ENCODE peak calls at places on chromosomes 6 and 20, in nine cellular contexts. R is aorta; K is skeletal muscle cell; Q is naive thymus-derived CD4-positive, alpha-beta T cell; Y is BJ; L is PC-3; S is pancreas; N is GM23248; G is ovary. M is an unnamed sample.

GRCh38 chr6:97656236-97656635 is 373.2 kb upstream of the MMS22L start:
- DNase-seq in R (no peak), K (no peak), Q (no peak), Y (no peak), L (no peak), S (no peak), N (no peak), G (no peak), M (no peak)

GRCh38 chr6:79671605-79672266 is 40.6 kb downstream of the SH3BGRL2 start:
- DNase-seq in R (no peak), K (no peak), Q (peak), Y (no peak), L (peak), S (peak), N (peak), G (peak), M (peak)

GRCh38 chr20:56750430-56750829 is 121.3 kb downstream of the TFAP2C start:
- DNase-seq in R (peak), K (no peak), Q (no peak), Y (no peak), L (no peak), S (no peak), N (no peak), G (no peak), M (no peak)

GRCh38 chr6:12291785-12292604 is 1.8 kb downstream of the EDN1 start:
- DNase-seq in R (no peak), K (no peak), Q (no peak), Y (no peak), L (peak), S (peak), N (peak), G (no peak), M (peak)

GRCh38 chr6:32192608-32193039 is at the start of gene GPSM3:
- DNase-seq in R (no peak), K (no peak), Q (peak), Y (no peak), L (no peak), S (peak), N (peak), G (no peak), M (peak)

GRCh38 chr6:65937982-65938381 is 231.0 kb upstream of the EYS start:
- DNase-seq in R (peak), K (peak), Q (no peak), Y (no peak), L (peak), S (no peak), N (no peak), G (peak), M (no peak)

GRCh38 chr6:28139860-28140500 is 1.7 kb upstream of the ZKSCAN8 start:
- DNase-seq in R (no peak), K (no peak), Q (no peak), Y (no peak), L (no peak), S (no peak), N (no peak), G (no peak), M (no peak)

GRCh38 chr6:149060985-149061760 is 256.3 kb upstream of the TAB2 start:
- DNase-seq in R (no peak), K (peak), Q (no peak), Y (no peak), L (peak), S (peak), N (no peak), G (no peak), M (no peak)

GRCh38 chr6:13526718-13527668 is 39.6 kb upstream of the GFOD1 start:
- DNase-seq in R (no peak), K (no peak), Q (peak), Y (no peak), L (no peak), S (no peak), N (peak), G (peak), M (peak)

GRCh38 chr6:156309017-156309416 is 468.2 kb upstream of the ARID1B start:
- DNase-seq in R (no peak), K (no peak), Q (no peak), Y (no peak), L (no peak), S (no peak), N (no peak), G (no peak), M (no peak)

GRCh38 chr20:36852187-36852586 is 23.8 kb upstream of the TLDC2 start:
- DNase-seq in R (peak), K (no peak), Q (no peak), Y (no peak), L (no peak), S (no peak), N (peak), G (no peak), M (no peak)

GRCh38 chr20:11436113-11436890 is 481.4 kb upstream of the BTBD3 start:
- DNase-seq in R (no peak), K (no peak), Q (no peak), Y (no peak), L (no peak), S (no peak), N (no peak), G (no peak), M (no peak)

GRCh38 chr6:20205722-20206154 is 6.5 kb downstream of the MBOAT1 start:
- DNase-seq in R (no peak), K (no peak), Q (no peak), Y (no peak), L (no peak), S (no peak), N (no peak), G (peak), M (no peak)

GRCh38 chr20:34647737-34648136 is 29.2 kb downstream of the PIGU start:
- DNase-seq in R (no peak), K (no peak), Q (no peak), Y (no peak), L (no peak), S (no peak), N (no peak), G (no peak), M (no peak)

GRCh38 chr6:122289721-122290501 is 109.5 kb upstream of the HSF2 start:
- DNase-seq in R (no peak), K (no peak), Q (no peak), Y (no peak), L (peak), S (no peak), N (peak), G (no peak), M (no peak)

GRCh38 chr6:168200571-168201134 is 118.9 kb downstream of the DACT2 start:
- DNase-seq in R (no peak), K (no peak), Q (no peak), Y (no peak), L (no peak), S (no peak), N (no peak), G (no peak), M (no peak)

GRCh38 chr6:133559926-133560325 is 318.8 kb downstream of the EYA4 start:
- DNase-seq in R (no peak), K (no peak), Q (no peak), Y (no peak), L (no peak), S (no peak), N (no peak), G (no peak), M (no peak)

GRCh38 chr6:36929152-36929551 is 25.4 kb upstream of the PI16 start:
- DNase-seq in R (peak), K (no peak), Q (no peak), Y (no peak), L (no peak), S (no peak), N (peak), G (no peak), M (no peak)

GRCh38 chr6:169177516-169178196 is 76.0 kb downstream of the THBS2 start:
- DNase-seq in R (no peak), K (no peak), Q (no peak), Y (no peak), L (no peak), S (no peak), N (peak), G (no peak), M (no peak)

GRCh38 chr20:15061955-15062354 is 724.5 kb upstream of the FLRT3 start:
- DNase-seq in R (no peak), K (no peak), Q (no peak), Y (no peak), L (peak), S (no peak), N (no peak), G (no peak), M (no peak)

GRCh38 chr20:40960101-40960500 is 68.5 kb upstream of the TOP1 start:
- DNase-seq in R (no peak), K (no peak), Q (no peak), Y (no peak), L (no peak), S (no peak), N (no peak), G (no peak), M (peak)

GRCh38 chr20:5402903-5403531 is 86.3 kb upstream of the PROKR2 start:
- DNase-seq in R (no peak), K (no peak), Q (no peak), Y (no peak), L (peak), S (no peak), N (peak), G (no peak), M (peak)

GRCh38 chr6:165664553-165665383 is 1.7 kb upstream of the PDE10A start:
- DNase-seq in R (no peak), K (no peak), Q (no peak), Y (no peak), L (no peak), S (no peak), N (no peak), G (no peak), M (no peak)

GRCh38 chr6:109854541-109855308 is 123.4 kb upstream of the GPR6 start:
- DNase-seq in R (no peak), K (no peak), Q (no peak), Y (no peak), L (no peak), S (no peak), N (no peak), G (no peak), M (no peak)

GRCh38 chr6:74519172-74519571 is 686.7 kb downstream of the COL12A1 start:
- DNase-seq in R (no peak), K (peak), Q (no peak), Y (peak), L (peak), S (no peak), N (peak), G (no peak), M (no peak)

GRCh38 chr20:37011147-37011546 is 59.6 kb upstream of the SAMHD1 start:
- DNase-seq in R (no peak), K (no peak), Q (no peak), Y (no peak), L (no peak), S (no peak), N (no peak), G (no peak), M (no peak)

GRCh38 chr6:158647501-158647900 is 2.4 kb upstream of the SYTL3 start:
- DNase-seq in R (no peak), K (no peak), Q (no peak), Y (no peak), L (no peak), S (no peak), N (no peak), G (no peak), M (peak)

GRCh38 chr6:56541736-56542366 is 100.8 kb downstream of the DST start:
- DNase-seq in R (no peak), K (no peak), Q (no peak), Y (no peak), L (no peak), S (no peak), N (no peak), G (no peak), M (no peak)

GRCh38 chr6:56539503-56540105 is 103.1 kb downstream of the DST start:
- DNase-seq in R (no peak), K (no peak), Q (no peak), Y (no peak), L (peak), S (no peak), N (no peak), G (no peak), M (no peak)

GRCh38 chr6:56542367-56543331 is 100.0 kb downstream of the DST start:
- DNase-seq in R (peak), K (peak), Q (peak), Y (peak), L (peak), S (peak), N (peak), G (peak), M (peak)

GRCh38 chr6:56540232-56540631 is 102.5 kb downstream of the DST start:
- DNase-seq in R (no peak), K (no peak), Q (no peak), Y (no peak), L (no peak), S (no peak), N (no peak), G (no peak), M (no peak)

DNA sequence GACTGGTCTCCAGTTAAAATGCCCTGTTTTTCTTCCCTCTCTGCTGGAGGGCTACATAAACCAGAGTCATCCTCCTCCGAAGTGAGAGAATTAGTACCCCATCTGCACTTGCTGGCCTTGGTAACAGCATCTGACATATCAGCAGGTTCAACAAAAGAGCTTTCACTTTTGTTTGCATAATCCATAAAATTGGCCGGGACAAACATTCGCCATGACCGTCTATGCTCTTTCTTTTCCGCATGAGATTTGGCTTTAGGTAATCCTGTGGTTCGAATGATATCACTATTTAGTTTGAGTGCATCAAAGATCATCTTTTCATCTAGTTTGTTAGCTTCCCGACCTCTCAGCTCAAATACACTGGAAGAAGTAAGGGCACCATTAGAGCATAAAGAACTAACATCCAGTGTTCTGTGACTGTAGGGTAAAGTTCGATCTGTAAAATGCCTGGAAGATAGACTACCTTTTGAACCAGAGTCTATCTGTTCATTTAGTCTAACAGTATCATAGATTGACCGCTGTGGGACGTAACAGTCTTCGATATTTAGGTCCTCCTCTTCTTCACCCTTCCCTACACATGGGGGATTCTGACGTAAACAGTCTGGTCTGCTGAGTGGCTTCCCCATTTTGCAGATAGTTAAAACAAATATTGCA is 101.6 kb downstream of the DST start:
- DNase-seq in R (no peak), K (no peak), Q (no peak), Y (no peak), L (peak), S (peak), N (peak), G (no peak), M (no peak)
- H3K4me3 ChIP-seq in R (peak), K (peak), Q (no peak), Y (peak), L (peak), S (peak), N (peak), G (peak), M (peak)

DNA sequence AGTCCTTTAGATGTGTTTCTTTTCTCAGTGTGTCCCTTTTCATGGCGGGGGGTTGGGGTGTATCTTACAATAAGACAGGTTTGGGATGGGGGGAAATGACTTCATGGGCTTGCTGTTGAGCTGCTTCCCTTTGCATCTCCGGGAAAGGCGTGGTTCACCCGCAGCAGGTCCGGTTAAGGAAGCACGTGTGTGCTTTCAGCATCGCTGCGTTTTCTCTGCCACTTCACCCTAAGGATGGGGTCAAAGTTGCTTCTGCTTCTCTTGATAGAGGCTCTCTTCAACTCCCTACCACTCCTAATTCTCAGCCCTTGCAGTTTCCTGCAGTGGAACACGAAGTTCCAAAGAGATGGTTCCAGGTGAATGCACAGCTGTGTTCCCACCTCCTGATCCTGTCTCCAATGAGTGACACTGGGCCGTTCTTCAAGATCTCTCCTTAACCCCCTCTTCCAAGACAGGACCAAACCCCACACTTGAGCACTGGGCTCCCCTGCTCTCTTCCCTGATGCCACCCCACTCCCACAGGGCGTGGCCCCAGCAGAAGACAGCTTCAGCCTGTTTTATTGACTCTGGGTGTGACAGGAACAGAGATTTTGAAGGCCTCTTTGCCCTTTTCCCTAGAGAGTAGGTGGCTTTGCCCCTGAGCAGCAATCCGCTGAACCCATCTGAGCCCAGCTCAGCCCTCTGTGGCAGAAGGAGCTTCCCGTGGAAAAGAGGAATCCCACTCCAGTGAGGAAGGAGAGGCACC is 85.2 kb downstream of the PLEKHG1 start:
- DNase-seq in R (no peak), K (no peak), Q (no peak), Y (no peak), L (no peak), S (no peak), N (no peak), G (no peak), M (peak)
- H3K4me3 ChIP-seq in R (no peak), K (no peak), Q (no peak), Y (no peak), L (no peak), S (no peak), N (no peak), G (no peak), M (no peak)

DNA sequence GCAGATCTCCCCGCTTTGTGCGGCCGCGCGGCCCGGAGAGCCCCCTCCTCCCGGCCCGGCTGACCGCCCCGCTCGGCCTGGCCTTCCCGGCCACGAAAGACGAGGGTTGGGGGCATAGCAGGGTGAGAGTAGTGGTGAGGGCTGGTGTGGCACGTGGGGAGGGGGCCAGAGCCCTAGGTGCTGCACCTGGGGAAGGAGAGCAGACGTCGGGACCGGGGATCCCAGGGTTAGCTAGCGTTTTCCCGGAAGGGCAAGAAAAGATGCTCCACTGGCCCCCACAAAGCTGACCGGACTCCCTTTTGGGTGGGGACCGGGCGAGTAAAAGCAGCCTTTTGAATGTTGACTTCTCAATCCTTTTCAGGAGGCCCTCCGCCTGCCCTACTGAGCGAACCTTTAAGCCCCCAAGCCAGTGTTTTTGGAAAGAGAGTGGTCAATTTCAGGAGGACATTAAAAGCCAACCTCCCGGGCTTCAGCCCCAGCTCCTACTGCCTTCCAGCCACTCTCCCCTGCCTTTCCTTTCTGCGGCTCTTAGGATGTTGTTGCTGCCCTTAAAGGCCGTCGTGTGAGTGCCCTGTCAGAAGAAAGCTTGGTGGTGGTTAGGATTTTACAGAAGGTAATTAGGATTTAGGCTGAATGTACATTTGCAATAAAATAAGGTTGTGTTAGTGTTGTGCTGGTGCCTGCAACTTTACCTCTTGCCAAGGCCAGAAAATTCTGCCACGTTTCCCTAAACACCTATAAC is 652 bp upstream of the BACH2 start:
- DNase-seq in R (peak), K (no peak), Q (no peak), Y (no peak), L (no peak), S (peak), N (no peak), G (no peak), M (no peak)
- H3K4me3 ChIP-seq in R (peak), K (peak), Q (no peak), Y (peak), L (peak), S (peak), N (peak), G (peak), M (peak)

GRCh38 chr20:49276895-49277785 is 717 bp downstream of the ZNFX1 start:
- DNase-seq in R (peak), K (no peak), Q (no peak), Y (no peak), L (peak), S (peak), N (peak), G (peak), M (peak)

GRCh38 chr20:49277786-49278035 is 146 bp downstream of the ZNFX1 start:
- DNase-seq in R (no peak), K (no peak), Q (no peak), Y (no peak), L (no peak), S (no peak), N (no peak), G (no peak), M (no peak)

GRCh38 chr20:49275634-49276033 is 2.2 kb downstream of the ZNFX1 start:
- DNase-seq in R (no peak), K (no peak), Q (no peak), Y (no peak), L (peak), S (no peak), N (peak), G (no peak), M (no peak)

GRCh38 chr20:49278036-49278816 is at the start of gene ZNFX1:
- DNase-seq in R (peak), K (peak), Q (peak), Y (peak), L (peak), S (peak), N (peak), G (peak), M (peak)

DNA sequence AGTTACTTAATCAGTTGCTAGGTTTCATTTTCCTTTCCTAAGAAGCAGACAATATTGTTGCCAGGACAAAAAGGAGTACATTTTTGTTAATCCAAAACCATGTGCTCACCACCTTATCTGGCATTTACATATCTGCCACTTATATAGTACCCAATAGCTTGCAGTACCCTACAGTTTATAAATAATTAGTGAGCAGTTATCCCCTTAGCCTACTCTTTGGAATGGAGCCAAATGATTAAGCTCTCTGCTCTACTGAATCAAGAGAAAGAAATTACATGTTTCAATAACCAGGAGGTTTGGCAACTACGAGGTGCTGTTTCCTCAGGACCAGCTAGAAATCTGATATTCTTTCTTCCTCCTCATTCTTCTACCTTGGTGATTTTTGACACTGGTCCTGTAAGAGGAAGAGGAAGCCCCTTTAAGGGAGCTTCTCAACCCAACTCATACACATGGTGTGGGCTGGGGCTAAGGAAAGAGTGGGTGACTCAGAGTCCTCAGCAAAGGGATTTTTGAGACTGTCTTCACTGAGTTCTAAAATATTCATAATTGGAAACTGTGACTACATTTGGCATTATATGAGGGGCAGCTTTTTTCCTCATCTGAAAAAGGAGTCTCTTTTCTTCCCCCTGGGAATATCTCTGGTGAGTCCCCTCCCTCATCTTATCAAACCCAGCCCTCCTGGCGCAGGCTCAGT is 1.5 kb downstream of the ZNFX1 start:
- DNase-seq in R (no peak), K (no peak), Q (no peak), Y (no peak), L (peak), S (no peak), N (peak), G (no peak), M (peak)
- H3K4me3 ChIP-seq in R (peak), K (peak), Q (peak), Y (peak), L (peak), S (no peak), N (peak), G (peak), M (peak)